ENCODE peak calls at places on chromosome 19, in five cellular contexts. H is H9, R is cardiac muscle cell, Z is aorta, O is AG04450. I is an unnamed sample.

GRCh38 chr19:44756089-44756562 is 7.6 kb downstream of the BCL3 start:
- DNase-seq in O (no peak), R (no peak), H (no peak), Z (no peak), I (no peak)

GRCh38 chr19:17829855-17830566 is 8.7 kb upstream of the INSL3 start:
- DNase-seq in R (peak), Z (no peak), O (no peak), H (peak), I (peak)

GRCh38 chr19:18063463-18063862 is 23.3 kb downstream of the IL12RB1 start:
- DNase-seq in O (no peak), R (peak), Z (no peak), H (peak), I (no peak)

GRCh38 chr19:38647966-38648788 is 728 bp downstream of the ACTN4 start:
- DNase-seq in R (peak), H (no peak), Z (no peak), O (no peak), I (no peak)

GRCh38 chr19:15595069-15595468 is 19.9 kb upstream of the CYP4F8 start:
- DNase-seq in H (no peak), O (no peak), R (no peak), Z (no peak), I (no peak)

GRCh38 chr19:28999733-29000433 is 213.1 kb downstream of the UQCRFS1 start:
- DNase-seq in H (no peak), Z (no peak), R (no peak), O (no peak), I (no peak)

GRCh38 chr19:45442927-45443461 is 19.3 kb upstream of the ERCC1 start:
- DNase-seq in O (no peak), H (peak), R (no peak), Z (peak), I (peak)

GRCh38 chr19:29569038-29569911 is 36.8 kb upstream of the POP4 start:
- DNase-seq in O (no peak), H (no peak), R (no peak), Z (no peak), I (no peak)

GRCh38 chr19:49520705-49521319 is 7.0 kb upstream of the RCN3 start:
- DNase-seq in R (no peak), Z (peak), O (no peak), H (no peak), I (no peak)

GRCh38 chr19:41327499-41328156 is 17.7 kb downstream of the CCDC97 start:
- DNase-seq in O (no peak), H (peak), R (no peak), Z (peak), I (no peak)

GRCh38 chr19:13428352-13428751 is 77.9 kb downstream of the CACNA1A start:
- DNase-seq in R (peak), O (peak), Z (no peak), H (peak), I (no peak)

GRCh38 chr19:19659646-19660245 is 3.7 kb downstream of the ATP13A1 start:
- DNase-seq in H (no peak), Z (no peak), O (no peak), R (no peak), I (no peak)

GRCh38 chr19:46670874-46671273 is 9.9 kb upstream of the DACT3 start:
- DNase-seq in Z (no peak), R (no peak), O (no peak), H (no peak), I (no peak)
- H3K27ac ChIP-seq in Z (no peak), R (no peak), O (no peak), H (no peak), I (no peak)

GRCh38 chr19:40267601-40267997 is 17.5 kb downstream of the AKT2 start:
- DNase-seq in O (no peak), R (no peak), Z (no peak), H (no peak), I (no peak)
- H3K27ac ChIP-seq in O (no peak), R (no peak), Z (no peak), H (no peak), I (no peak)

DNA sequence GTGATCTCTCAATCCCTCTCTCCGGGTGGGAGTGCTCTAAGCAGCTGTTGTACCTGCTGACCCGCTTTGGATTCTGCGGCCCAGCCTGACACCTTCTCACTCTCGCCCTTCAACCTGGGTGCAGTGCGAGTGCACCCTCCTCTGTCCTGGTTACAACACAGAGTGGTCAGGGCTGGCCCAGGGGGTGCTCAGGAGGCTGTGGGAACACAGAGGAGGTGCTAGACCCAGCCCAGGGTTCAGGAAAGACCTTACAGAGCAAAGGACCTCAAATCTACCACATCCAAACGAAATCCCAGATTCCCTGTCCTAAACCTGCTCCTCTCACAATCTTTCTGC is 23.7 kb downstream of the ZNF175 start:
- DNase-seq in O (no peak), R (no peak), Z (no peak), H (no peak), I (no peak)
- H3K27ac ChIP-seq in O (peak), R (no peak), Z (no peak), H (no peak), I (peak)

GRCh38 chr19:47755065-47755761 is 9.9 kb downstream of the NOP53 start:
- DNase-seq in R (no peak), Z (no peak), H (no peak), O (no peak), I (no peak)

GRCh38 chr19:47752440-47753211 is 7.3 kb downstream of the NOP53 start:
- DNase-seq in H (no peak), Z (no peak), R (no peak), O (no peak), I (no peak)

GRCh38 chr19:47756627-47756929 is 11.2 kb downstream of the NOP53 start:
- DNase-seq in Z (no peak), O (no peak), H (no peak), R (no peak), I (no peak)

GRCh38 chr19:47755762-47756626 is 10.6 kb downstream of the NOP53 start:
- DNase-seq in R (no peak), H (no peak), Z (no peak), O (no peak), I (no peak)

GRCh38 chr19:47754206-47755064 is 9.1 kb downstream of the NOP53 start:
- DNase-seq in Z (no peak), O (no peak), H (no peak), R (no peak), I (no peak)
- H3K27ac ChIP-seq in Z (no peak), O (no peak), H (no peak), R (no peak), I (no peak)

DNA sequence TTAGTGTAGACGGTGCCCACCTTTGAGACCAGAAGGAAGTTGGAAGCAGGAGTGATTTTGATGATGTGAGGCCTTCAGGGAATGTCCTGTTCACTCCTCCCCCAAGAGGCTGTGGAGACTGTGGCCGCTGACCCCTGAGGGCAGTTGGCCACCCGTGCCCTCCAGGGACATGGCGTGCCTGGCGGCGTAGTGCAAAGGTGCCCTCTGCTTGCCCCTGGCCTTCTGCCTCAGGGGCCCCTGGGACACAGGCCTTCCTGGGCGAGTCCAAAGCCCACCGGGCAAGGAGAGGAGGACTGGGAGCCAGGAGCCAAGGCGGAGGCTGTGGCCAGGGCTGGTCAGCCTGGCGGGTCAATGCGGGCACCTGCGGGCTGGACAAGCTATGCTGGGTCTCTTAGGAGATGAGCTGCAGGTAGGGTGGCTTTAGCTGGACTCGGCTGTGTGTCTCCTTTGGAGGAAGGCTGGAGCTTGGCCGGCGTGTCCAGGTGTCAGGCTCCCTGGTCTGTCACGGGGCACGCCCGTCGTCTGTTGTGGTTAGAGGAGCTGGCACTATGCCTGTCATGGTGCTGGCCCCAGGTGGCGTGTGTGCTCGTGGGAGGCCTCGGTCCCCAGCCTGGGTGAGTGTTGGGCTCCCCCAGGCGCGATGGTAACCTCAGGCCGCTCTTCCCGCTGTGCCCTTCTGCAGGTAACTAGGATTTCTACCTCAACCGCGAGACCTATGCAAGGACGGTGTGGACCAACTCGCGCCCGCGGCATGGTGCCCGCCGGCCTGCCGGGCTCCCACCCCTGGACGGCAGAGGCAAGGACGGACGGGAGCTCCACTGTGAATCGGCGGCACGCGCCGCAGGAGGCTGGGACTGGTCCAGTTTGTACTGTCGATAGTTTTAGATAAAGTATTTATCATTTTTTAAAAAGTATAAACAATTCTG is 6.8 kb downstream of the PLEKHJ1 start:
- DNase-seq in R (no peak), Z (no peak), H (no peak), O (no peak), I (no peak)
- H3K27ac ChIP-seq in R (peak), Z (no peak), H (no peak), O (no peak), I (no peak)

I was measured in caudate nucleus.